ENCODE peak calls at places on chromosomes 12 and 14, in four cellular contexts. One of them, this sample, is unnamed.

GRCh38 chr14:64440494-64440893 is 24.8 kb upstream of the AKAP5 start:
- DNase-seq in K562: no peak
- DNase-seq in HepG2: no peak
- DNase-seq in H1: no peak
- DNase-seq in this sample: no peak

GRCh38 chr12:39541471-39541870 is 78.1 kb downstream of the ABCD2 start:
- DNase-seq in K562: no peak
- DNase-seq in H1: no peak
- DNase-seq in HepG2: no peak
- DNase-seq in this sample: no peak

GRCh38 chr12:130142736-130143135 is 19.5 kb upstream of the FZD10 start:
- DNase-seq in HepG2: no peak
- DNase-seq in H1: no peak
- DNase-seq in K562: no peak
- DNase-seq in this sample: no peak

GRCh38 chr12:56315626-56316473 is at the start of gene CNPY2:
- DNase-seq in K562: peak
- DNase-seq in HepG2: peak
- DNase-seq in H1: peak
- DNase-seq in this sample: peak

GRCh38 chr14:81172881-81173280 is 47.9 kb downstream of the GTF2A1 start:
- DNase-seq in H1: no peak
- DNase-seq in K562: no peak
- DNase-seq in HepG2: no peak
- DNase-seq in this sample: no peak

GRCh38 chr12:107805488-107806180 is 31.1 kb downstream of the ASCL4 start:
- DNase-seq in K562: no peak
- DNase-seq in HepG2: no peak
- DNase-seq in H1: no peak
- DNase-seq in this sample: no peak

GRCh38 chr12:96401061-96401871 is 1.0 kb upstream of the CDK17 start:
- DNase-seq in H1: no peak
- DNase-seq in HepG2: peak
- DNase-seq in K562: peak
- DNase-seq in this sample: no peak

GRCh38 chr14:51776102-51776894 is 84.1 kb upstream of the GNG2 start:
- DNase-seq in H1: peak
- DNase-seq in K562: peak
- DNase-seq in HepG2: peak
- DNase-seq in this sample: peak

GRCh38 chr12:52147367-52147972 is 44.3 kb downstream of the KRT80 start:
- DNase-seq in K562: peak
- DNase-seq in HepG2: peak
- DNase-seq in H1: no peak
- DNase-seq in this sample: no peak

GRCh38 chr12:55612646-55613045 is 24.0 kb upstream of the OR10P1 start:
- DNase-seq in H1: no peak
- DNase-seq in HepG2: no peak
- DNase-seq in K562: no peak
- DNase-seq in this sample: no peak

GRCh38 chr12:46920503-46920902 is 94.7 kb upstream of the SLC38A4 start:
- DNase-seq in H1: no peak
- DNase-seq in K562: no peak
- DNase-seq in HepG2: no peak
- DNase-seq in this sample: no peak

GRCh38 chr14:93082576-93083001 is 33.1 kb downstream of the ITPK1 start:
- DNase-seq in K562: no peak
- DNase-seq in HepG2: no peak
- DNase-seq in H1: no peak
- DNase-seq in this sample: no peak

GRCh38 chr12:10207136-10207535 is 5.5 kb upstream of the GABARAPL1 start:
- DNase-seq in HepG2: no peak
- DNase-seq in K562: no peak
- DNase-seq in H1: no peak
- DNase-seq in this sample: no peak

GRCh38 chr12:107760207-107760816 is 625 bp downstream of the PRDM4 start:
- DNase-seq in HepG2: peak
- DNase-seq in K562: peak
- DNase-seq in H1: no peak
- DNase-seq in this sample: peak

GRCh38 chr12:124746649-124747425 is 116.8 kb downstream of the SCARB1 start:
- DNase-seq in K562: no peak
- DNase-seq in H1: no peak
- DNase-seq in HepG2: no peak
- DNase-seq in this sample: no peak

GRCh38 chr14:20386276-20386855 is 26.9 kb downstream of the TEP1 start:
- DNase-seq in K562: no peak
- DNase-seq in HepG2: no peak
- DNase-seq in H1: no peak
- DNase-seq in this sample: no peak
- TF ChIP-seq JUN in K562: no peak
- TF ChIP-seq JUN in HepG2: no peak
- TF ChIP-seq JUN in H1: no peak
- TF ChIP-seq JUN in this sample: no peak

DNA sequence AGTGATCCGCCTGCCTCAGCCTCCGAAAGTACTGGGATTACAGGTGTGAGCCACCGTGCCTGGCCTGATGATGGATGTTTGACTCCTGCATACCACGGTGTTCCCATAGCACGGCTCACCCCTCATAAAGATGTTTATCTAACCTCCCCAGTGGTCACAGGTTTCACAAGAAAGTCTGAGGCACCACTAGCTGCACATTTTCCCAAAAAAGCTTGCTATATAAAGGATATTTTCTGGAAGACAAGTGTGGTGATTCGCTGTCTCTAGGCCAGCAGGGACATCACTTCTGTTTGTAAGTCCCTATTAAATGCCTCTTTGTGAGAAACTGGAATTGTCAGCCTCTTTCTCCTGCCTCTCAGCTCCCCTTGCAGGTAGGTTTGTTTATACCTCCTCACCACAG is 18.3 kb downstream of the PLEK2 start:
- DNase-seq in HepG2: no peak
- DNase-seq in K562: no peak
- DNase-seq in H1: no peak
- DNase-seq in this sample: no peak
- TF ChIP-seq ATF2 in HepG2: no peak
- TF ChIP-seq ATF2 in K562: no peak
- TF ChIP-seq ATF2 in H1: no peak
- TF ChIP-seq ATF2 in this sample: no peak

DNA sequence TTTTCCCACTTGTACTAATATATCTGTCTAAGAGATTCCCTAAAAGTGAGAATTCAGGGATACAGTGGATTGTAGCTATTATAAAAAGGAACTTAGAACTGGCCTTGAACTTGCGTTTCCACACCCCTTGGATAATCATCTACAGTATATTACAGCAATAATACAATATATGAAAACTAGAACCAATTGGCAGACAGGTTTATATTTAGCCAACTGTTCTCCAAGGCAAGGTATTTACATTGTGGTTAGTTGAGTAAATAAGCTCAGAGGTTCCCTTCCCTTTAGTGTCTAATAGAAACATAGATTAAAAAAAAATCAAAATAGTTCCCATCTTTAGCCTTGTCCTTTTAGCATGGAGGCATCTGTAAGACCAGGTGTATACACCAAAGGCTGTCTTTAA is 42.1 kb downstream of the LIMA1 start:
- DNase-seq in HepG2: peak
- DNase-seq in K562: no peak
- DNase-seq in H1: no peak
- DNase-seq in this sample: no peak
- TF ChIP-seq USF2 in HepG2: no peak
- TF ChIP-seq USF2 in K562: no peak
- TF ChIP-seq USF2 in H1: no peak
- TF ChIP-seq USF2 in this sample: no peak

DNA sequence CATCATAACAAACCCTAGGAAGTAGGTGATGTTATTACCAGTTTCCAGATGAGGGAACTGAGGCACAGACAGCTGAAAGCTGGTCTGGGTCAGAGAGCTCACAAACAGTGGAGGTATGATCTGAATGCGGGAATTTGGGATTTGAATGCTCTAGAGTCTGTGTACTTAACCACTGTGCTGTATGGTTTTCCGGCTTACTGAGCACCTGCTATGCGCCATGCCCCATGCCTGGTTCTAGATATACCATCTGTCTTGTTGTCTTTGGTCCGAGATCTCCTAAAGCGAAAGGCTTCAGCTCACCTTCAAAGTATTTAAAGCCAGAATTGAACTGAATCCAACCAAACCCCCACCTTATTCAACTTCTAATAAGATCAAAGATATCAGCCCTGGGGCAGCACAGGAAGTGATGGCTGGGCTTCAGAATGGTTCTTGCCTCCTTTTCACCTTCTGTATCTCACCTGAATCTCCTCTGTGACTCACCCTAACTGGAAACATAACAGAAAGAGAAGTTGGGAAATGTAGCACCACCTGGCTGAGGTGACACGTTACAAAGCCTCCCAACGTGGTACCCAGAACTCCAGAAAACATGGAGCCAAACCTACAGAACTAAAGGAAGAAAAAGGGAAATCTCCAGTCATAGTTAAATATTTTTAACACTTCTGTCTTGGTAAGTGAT is 54.3 kb downstream of the PRMT8 start:
- DNase-seq in K562: no peak
- DNase-seq in HepG2: no peak
- DNase-seq in H1: no peak
- DNase-seq in this sample: no peak
- TF ChIP-seq JUN in K562: no peak
- TF ChIP-seq JUN in HepG2: no peak
- TF ChIP-seq JUN in H1: no peak
- TF ChIP-seq JUN in this sample: no peak

GRCh38 chr12:67915335-67915851 is 73.9 kb upstream of the IFNG-AS1 start:
- DNase-seq in K562: no peak
- DNase-seq in H1: no peak
- DNase-seq in HepG2: peak
- DNase-seq in this sample: no peak
- TF ChIP-seq ATF2 in K562: no peak
- TF ChIP-seq ATF2 in H1: no peak
- TF ChIP-seq ATF2 in HepG2: no peak
- TF ChIP-seq ATF2 in this sample: no peak

GRCh38 chr12:50558970-50559369 is 54.2 kb downstream of the DIP2B start:
- DNase-seq in K562: no peak
- DNase-seq in HepG2: no peak
- DNase-seq in H1: no peak
- DNase-seq in this sample: no peak

GRCh38 chr12:50557421-50557820 is 52.6 kb downstream of the DIP2B start:
- DNase-seq in K562: no peak
- DNase-seq in H1: no peak
- DNase-seq in HepG2: no peak
- DNase-seq in this sample: no peak

GRCh38 chr12:50555471-50555885 is 50.7 kb downstream of the DIP2B start:
- DNase-seq in H1: no peak
- DNase-seq in HepG2: no peak
- DNase-seq in K562: peak
- DNase-seq in this sample: no peak

GRCh38 chr12:50554651-50555050 is 49.9 kb downstream of the DIP2B start:
- DNase-seq in H1: no peak
- DNase-seq in K562: no peak
- DNase-seq in HepG2: no peak
- DNase-seq in this sample: no peak

GRCh38 chr12:50556273-50556672 is 51.5 kb downstream of the DIP2B start:
- DNase-seq in HepG2: no peak
- DNase-seq in K562: no peak
- DNase-seq in H1: no peak
- DNase-seq in this sample: no peak
- TF ChIP-seq USF2 in HepG2: no peak
- TF ChIP-seq USF2 in K562: no peak
- TF ChIP-seq USF2 in H1: no peak
- TF ChIP-seq USF2 in this sample: no peak

GRCh38 chr12:8146416-8146771 is 10.4 kb upstream of the ZNF705A start:
- DNase-seq in H1: no peak
- DNase-seq in HepG2: no peak
- DNase-seq in K562: no peak
- DNase-seq in this sample: no peak

GRCh38 chr12:8145754-8146415 is 10.9 kb upstream of the ZNF705A start:
- DNase-seq in H1: peak
- DNase-seq in HepG2: no peak
- DNase-seq in K562: no peak
- DNase-seq in this sample: peak
- TF ChIP-seq JUN in H1: no peak
- TF ChIP-seq JUN in HepG2: no peak
- TF ChIP-seq JUN in K562: no peak
- TF ChIP-seq JUN in this sample: no peak